ENCODE peak calls at places on chromosomes 13 and 19, in eight cellular contexts. F, T, Z, M, C, E, N and I are unnamed samples.

GRCh38 chr13:21148557-21149258 is 27.6 kb downstream of the SKA3 start:
- DNase-seq in F (no peak), T (no peak), Z (no peak), M (no peak), C (no peak), E (no peak), N (no peak), I (no peak)

GRCh38 chr13:113002206-113002821 is 33.3 kb downstream of the MCF2L start:
- DNase-seq in F (no peak), T (peak), Z (no peak), M (no peak), C (peak), E (peak), N (no peak), I (no peak)

GRCh38 chr13:99886706-99887105 is 84.9 kb downstream of the ZIC5 start:
- DNase-seq in F (no peak), T (no peak), Z (no peak), M (peak), C (no peak), E (no peak), N (no peak), I (no peak)

GRCh38 chr19:823565-824121 is 1.9 kb upstream of the PLPPR3 start:
- DNase-seq in F (no peak), T (no peak), Z (no peak), M (no peak), C (no peak), E (no peak), N (no peak), I (no peak)

GRCh38 chr19:35727956-35728706 is 10.3 kb downstream of the KMT2B start:
- DNase-seq in F (no peak), T (no peak), Z (no peak), M (no peak), C (peak), E (no peak), N (no peak), I (no peak)

GRCh38 chr13:21511841-21512240 is 52.7 kb upstream of the ZDHHC20 start:
- DNase-seq in F (no peak), T (no peak), Z (peak), M (no peak), C (no peak), E (no peak), N (no peak), I (no peak)

GRCh38 chr19:33500991-33501390 is 20.6 kb downstream of the PEPD start:
- DNase-seq in F (no peak), T (no peak), Z (no peak), M (no peak), C (no peak), E (no peak), N (no peak), I (no peak)

GRCh38 chr19:31135841-31136240 is 213.4 kb downstream of the TSHZ3 start:
- DNase-seq in F (no peak), T (no peak), Z (no peak), M (peak), C (no peak), E (no peak), N (no peak), I (no peak)

GRCh38 chr13:113152894-113153809 is 5.3 kb upstream of the PROZ start:
- DNase-seq in F (no peak), T (peak), Z (peak), M (no peak), C (no peak), E (no peak), N (peak), I (no peak)